ENCODE peak calls at places on chromosomes 2 and 18, in five cellular contexts. P is CD8-positive, alpha-beta T cell; C is upper lobe of right lung; S is trophoblast cell; L is MM.1S. E is an unnamed sample.

GRCh38 chr2:233248999-233249398 is 2.5 kb upstream of the ATG16L1 start:
- DNase-seq in S (no peak), L (no peak), P (no peak), C (no peak), E (no peak)

GRCh38 chr2:27370816-27371620 is 602 bp downstream of the SNX17 start:
- DNase-seq in L (peak; percentile 46), P (no peak), C (no peak), S (peak; percentile 18), E (no peak)

GRCh38 chr2:59804662-59805258 is 748.7 kb downstream of the BCL11A start:
- DNase-seq in S (no peak), C (no peak), L (no peak), P (no peak), E (no peak)

GRCh38 chr2:120470041-120470716 is 124.2 kb downstream of the INHBB start:
- DNase-seq in S (peak; percentile 94), C (peak; percentile 91), L (no peak), P (no peak), E (peak; percentile 63)

GRCh38 chr2:176427549-176427948 is 158.3 kb downstream of the MTX2 start:
- DNase-seq in P (no peak), C (no peak), L (no peak), S (no peak), E (no peak)

GRCh38 chr2:160784034-160784433 is 290.4 kb upstream of the RBMS1 start:
- DNase-seq in C (no peak), P (no peak), L (no peak), S (no peak), E (no peak)

GRCh38 chr2:202148515-202149154 is 75.6 kb downstream of the KIAA2012 start:
- DNase-seq in L (no peak), C (no peak), P (no peak), S (no peak), E (no peak)

GRCh38 chr18:13120967-13121586 is 97.5 kb upstream of the LDLRAD4 start:
- DNase-seq in P (no peak), S (no peak), C (no peak), L (no peak), E (no peak)

GRCh38 chr2:75319951-75320350 is 120.6 kb upstream of the TACR1 start:
- DNase-seq in C (no peak), P (no peak), L (no peak), S (no peak), E (no peak)

GRCh38 chr2:15359716-15360531 is 201.2 kb downstream of the NBAS start:
- DNase-seq in C (no peak), S (peak; percentile 41), P (no peak), L (no peak), E (no peak)

GRCh38 chr18:47978603-47979002 is 48.1 kb upstream of the SMAD2 start:
- DNase-seq in C (no peak), P (no peak), S (no peak), L (no peak), E (no peak)

GRCh38 chr18:42028232-42028832 is 73.3 kb downstream of the PIK3C3 start:
- DNase-seq in L (no peak), C (no peak), S (no peak), P (no peak), E (no peak)

GRCh38 chr2:97673187-97673914 is 3.8 kb downstream of the C2orf92 start:
- DNase-seq in S (no peak), P (peak; percentile 32), L (no peak), C (no peak), E (no peak)

GRCh38 chr2:143431316-143431715 is 302.1 kb downstream of the ARHGAP15 start:
- DNase-seq in C (no peak), S (no peak), L (no peak), P (no peak), E (no peak)

GRCh38 chr2:30368258-30368657 is 78.8 kb upstream of the LCLAT1 start:
- DNase-seq in P (no peak), L (no peak), S (no peak), C (peak; percentile 74), E (no peak)

GRCh38 chr2:210517169-210517693 is 39.2 kb upstream of the CPS1 start:
- DNase-seq in P (no peak), L (no peak), C (no peak), S (no peak), E (no peak)

GRCh38 chr2:176188218-176188968 is at the start of gene HOXD1:
- DNase-seq in L (peak; percentile 40), C (peak; percentile 90), S (no peak), P (no peak), E (no peak)

GRCh38 chr2:23566236-23567142 is 181.5 kb downstream of the KLHL29 start:
- DNase-seq in P (peak; percentile 53), S (no peak), C (no peak), L (no peak), E (no peak)

GRCh38 chr18:21112140-21112473 is 494 bp upstream of the ROCK1 start:
- DNase-seq in S (no peak), P (no peak), C (no peak), L (no peak), E (no peak)

GRCh38 chr18:23716966-23717365 is 27.7 kb downstream of the LAMA3 start:
- DNase-seq in C (no peak), S (no peak), P (no peak), L (no peak), E (peak; percentile 52)

GRCh38 chr2:105076121-105076520 is 38.3 kb downstream of the MRPS9 start:
- DNase-seq in C (no peak), P (no peak), L (no peak), S (no peak), E (no peak)

GRCh38 chr2:172106128-172106961 is 3.6 kb upstream of the DLX2 start:
- DNase-seq in S (peak; percentile 50), L (peak; percentile 30), C (no peak), P (peak; percentile 62), E (no peak)

DNA sequence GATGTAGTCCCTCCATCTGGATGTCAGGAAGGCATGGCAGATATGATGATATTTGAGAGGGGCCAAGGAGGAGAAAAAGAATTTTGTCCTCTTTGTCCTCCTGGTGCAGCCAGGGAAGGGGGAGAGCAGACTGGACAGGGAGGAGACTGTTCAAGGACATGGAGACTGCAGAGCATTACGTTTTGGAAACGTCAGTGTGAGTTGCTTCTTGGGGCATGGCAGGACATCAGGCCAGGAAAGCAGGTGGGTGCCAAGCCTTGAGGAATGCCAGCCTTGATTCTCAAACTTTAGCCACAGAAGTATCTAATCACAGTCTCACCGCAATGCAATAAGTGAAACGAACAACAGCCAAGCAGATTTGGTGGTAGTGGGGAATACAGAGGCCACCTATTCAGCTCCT is 66.2 kb downstream of the BMP10 start:
- DNase-seq in P (no peak), S (no peak), L (no peak), C (no peak), E (no peak)
- H3K4me1 ChIP-seq in P (peaks cover 28% of the 10 kb centered on the region), S (peaks cover 19% of the 10 kb centered on the region), L (no peaks in the 10 kb centered on the region), C (peaks cover 31% of the 10 kb centered on the region), E (peaks cover 63% of the 10 kb centered on the region)

DNA sequence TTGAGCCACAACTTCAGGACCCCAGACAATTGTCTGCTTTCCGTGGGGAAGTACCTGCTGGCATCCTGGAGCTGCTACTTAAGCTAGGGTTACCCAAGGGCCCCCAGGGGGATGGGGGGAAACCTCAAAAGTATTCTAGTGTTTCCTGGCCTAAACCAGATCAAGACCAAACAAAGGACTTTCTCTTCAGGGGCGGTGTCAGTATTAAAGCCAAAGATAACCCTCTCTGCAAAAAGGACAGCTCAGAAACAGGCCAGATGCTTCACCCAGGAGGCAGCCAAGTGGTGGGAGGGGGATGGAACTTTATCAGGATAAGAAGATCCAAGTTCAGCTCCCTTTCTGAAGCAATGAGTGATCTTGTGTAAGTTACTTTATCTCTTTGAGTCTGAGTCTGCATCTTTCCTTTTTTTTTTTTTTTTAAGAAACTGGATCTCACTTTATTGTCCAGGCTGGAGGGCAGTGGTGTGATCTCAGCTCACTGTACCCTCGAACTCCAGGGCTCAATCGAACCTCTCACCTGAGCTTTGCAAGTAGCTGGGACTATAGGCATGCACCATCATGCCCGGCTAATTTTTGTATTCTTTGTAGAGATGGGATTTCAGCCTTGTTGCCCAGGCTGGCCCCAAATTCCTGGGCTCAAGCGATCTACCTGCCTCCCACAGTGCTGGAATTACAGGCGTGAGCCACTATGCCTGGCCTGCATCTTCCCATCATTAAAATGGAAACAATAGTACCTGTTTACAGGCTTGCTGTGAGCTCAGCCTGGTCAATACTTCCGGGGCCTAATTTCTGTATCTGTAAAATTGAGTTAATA is 151.8 kb upstream of the PTPRM start:
- DNase-seq in C (no peak), L (peak; percentile 87), P (no peak), S (no peak), E (peak; percentile 26)
- H3K4me3 ChIP-seq in C (no peak overlapping the region), L (no peak overlapping the region), P (no peak overlapping the region), S (no peak overlapping the region), E (no peak overlapping the region)

GRCh38 chr2:218400167-218400929 is 680 bp downstream of the CTDSP1 start:
- DNase-seq in L (peak; percentile 19), S (no peak), P (peak; percentile 72), C (peak; percentile 84), E (no peak)
- H3K4me1 ChIP-seq in L (peaks cover 24% of the 10 kb centered on the region), S (peaks cover 28% of the 10 kb centered on the region), P (peaks cover 50% of the 10 kb centered on the region), C (peaks cover 34% of the 10 kb centered on the region), E (peaks cover 28% of the 10 kb centered on the region)

DNA sequence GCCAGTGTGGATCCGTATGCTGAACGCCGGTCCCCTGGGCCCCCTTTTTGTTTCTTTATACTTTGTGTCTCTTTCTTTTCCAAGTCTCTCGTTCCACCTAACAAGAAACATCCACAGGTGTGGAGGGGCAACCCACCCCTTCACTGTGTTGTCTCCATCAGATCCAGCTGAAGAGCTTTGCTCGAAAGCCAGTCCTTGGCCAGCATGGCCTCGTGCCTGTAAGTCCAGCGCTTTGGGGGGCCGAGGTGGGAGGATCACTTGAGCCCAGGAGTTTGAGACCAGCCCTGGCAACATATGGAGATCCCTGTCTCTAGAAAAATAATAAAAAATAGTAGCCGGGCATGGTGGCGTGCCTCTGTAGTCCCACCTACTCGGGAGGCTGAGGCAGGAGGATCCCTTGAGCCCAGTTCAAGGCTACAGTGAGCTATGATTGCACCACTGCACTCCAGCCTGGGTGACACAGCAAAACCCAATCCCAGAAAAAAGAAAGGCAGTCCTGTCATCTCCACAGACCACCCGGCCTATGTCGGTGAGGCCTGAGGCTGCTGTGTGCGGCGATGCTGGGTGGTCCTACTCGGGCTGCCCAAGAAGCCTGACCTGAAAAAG is 3.4 kb upstream of the HSBP1L1 start:
- DNase-seq in L (no peak), S (no peak), P (no peak), C (no peak), E (no peak)
- H3K4me3 ChIP-seq in L (no peak overlapping the region), S (no peak overlapping the region), P (no peak overlapping the region), C (no peak overlapping the region), E (no peak overlapping the region)